ENCODE peak calls at places on chromosomes 3 and 15, in five cellular contexts. One of them, this sample, is unnamed. For H3K4me1 and H3K36me3, the result is how much of the 10 kb centered on the place peaks cover.

GRCh38 chr15:80556694-80557367 is 138.3 kb upstream of the ABHD17C start:
- DNase-seq in adipocyte: no peak
- DNase-seq in H1: no peak
- DNase-seq in neural progenitor cell: no peak
- DNase-seq in keratinocyte: no peak
- DNase-seq in this sample: no peak

GRCh38 chr15:62889734-62890505 is 152.6 kb upstream of the TPM1 start:
- DNase-seq in adipocyte: peak
- DNase-seq in H1: no peak
- DNase-seq in neural progenitor cell: no peak
- DNase-seq in keratinocyte: no peak
- DNase-seq in this sample: no peak

GRCh38 chr3:194879991-194880939 is 194.6 kb downstream of the FAM43A start:
- DNase-seq in adipocyte: peak
- DNase-seq in H1: no peak
- DNase-seq in neural progenitor cell: no peak
- DNase-seq in keratinocyte: no peak
- DNase-seq in this sample: no peak

GRCh38 chr3:122356402-122356801 is 26.6 kb downstream of the MIX23 start:
- DNase-seq in adipocyte: peak
- DNase-seq in H1: peak
- DNase-seq in neural progenitor cell: peak
- DNase-seq in keratinocyte: no peak
- DNase-seq in this sample: no peak

GRCh38 chr3:23592961-23593931 is 212.5 kb upstream of the UBE2E1 start:
- DNase-seq in adipocyte: no peak
- DNase-seq in H1: no peak
- DNase-seq in neural progenitor cell: no peak
- DNase-seq in keratinocyte: no peak
- DNase-seq in this sample: no peak

GRCh38 chr15:88834211-88834812 is 31.1 kb downstream of the ACAN start:
- DNase-seq in adipocyte: peak
- DNase-seq in H1: peak
- DNase-seq in neural progenitor cell: peak
- DNase-seq in keratinocyte: no peak
- DNase-seq in this sample: peak

GRCh38 chr3:32630266-32630665 is 54.7 kb upstream of the CNOT10 start:
- DNase-seq in adipocyte: peak
- DNase-seq in H1: no peak
- DNase-seq in neural progenitor cell: no peak
- DNase-seq in keratinocyte: no peak
- DNase-seq in this sample: no peak

GRCh38 chr3:43496740-43497375 is 125.0 kb downstream of the ANO10 start:
- DNase-seq in adipocyte: no peak
- DNase-seq in H1: no peak
- DNase-seq in neural progenitor cell: no peak
- DNase-seq in keratinocyte: no peak
- DNase-seq in this sample: no peak

GRCh38 chr3:157119369-157119951 is 40.5 kb downstream of the CCNL1 start:
- DNase-seq in adipocyte: no peak
- DNase-seq in H1: no peak
- DNase-seq in neural progenitor cell: no peak
- DNase-seq in keratinocyte: no peak
- DNase-seq in this sample: no peak

GRCh38 chr15:39654308-39654707 is 73.4 kb downstream of the THBS1 start:
- DNase-seq in adipocyte: no peak
- DNase-seq in H1: no peak
- DNase-seq in neural progenitor cell: no peak
- DNase-seq in keratinocyte: no peak
- DNase-seq in this sample: no peak

GRCh38 chr3:16460886-16461285 is 52.6 kb downstream of the RFTN1 start:
- DNase-seq in adipocyte: no peak
- DNase-seq in H1: no peak
- DNase-seq in neural progenitor cell: no peak
- DNase-seq in keratinocyte: no peak
- DNase-seq in this sample: no peak

GRCh38 chr3:63945558-63946096 is 33.4 kb upstream of the SCAANT1 start:
- DNase-seq in adipocyte: no peak
- DNase-seq in H1: no peak
- DNase-seq in neural progenitor cell: no peak
- DNase-seq in keratinocyte: no peak
- DNase-seq in this sample: no peak

GRCh38 chr3:57112206-57112605 is 51.7 kb downstream of the SPATA12 start:
- DNase-seq in adipocyte: no peak
- DNase-seq in H1: no peak
- DNase-seq in neural progenitor cell: peak
- DNase-seq in keratinocyte: no peak
- DNase-seq in this sample: no peak

GRCh38 chr3:141412087-141412935 is 44.0 kb downstream of the ZBTB38 start:
- DNase-seq in adipocyte: peak
- DNase-seq in H1: no peak
- DNase-seq in neural progenitor cell: peak
- DNase-seq in keratinocyte: no peak
- DNase-seq in this sample: no peak

GRCh38 chr3:15809313-15809712 is 11.5 kb upstream of the ANKRD28 start:
- DNase-seq in adipocyte: no peak
- DNase-seq in H1: no peak
- DNase-seq in neural progenitor cell: no peak
- DNase-seq in keratinocyte: no peak
- DNase-seq in this sample: no peak

GRCh38 chr3:126213376-126214044 is 33.1 kb upstream of the ALDH1L1 start:
- DNase-seq in adipocyte: no peak
- DNase-seq in H1: no peak
- DNase-seq in neural progenitor cell: peak
- DNase-seq in keratinocyte: no peak
- DNase-seq in this sample: no peak

GRCh38 chr15:44790215-44790614 is 53.9 kb downstream of the TRIM69 start:
- DNase-seq in adipocyte: no peak
- DNase-seq in H1: no peak
- DNase-seq in neural progenitor cell: no peak
- DNase-seq in keratinocyte: no peak
- DNase-seq in this sample: no peak

GRCh38 chr3:144221771-144222170 is 250.1 kb downstream of the DIPK2A start:
- DNase-seq in adipocyte: no peak
- DNase-seq in H1: no peak
- DNase-seq in neural progenitor cell: peak
- DNase-seq in keratinocyte: no peak
- DNase-seq in this sample: no peak

GRCh38 chr15:49036650-49037545 is 9.3 kb downstream of the SECISBP2L start:
- DNase-seq in adipocyte: peak
- DNase-seq in H1: no peak
- DNase-seq in neural progenitor cell: no peak
- DNase-seq in keratinocyte: no peak
- DNase-seq in this sample: no peak

GRCh38 chr3:156131241-156131640 is 10.9 kb downstream of the KCNAB1 start:
- DNase-seq in adipocyte: no peak
- DNase-seq in H1: no peak
- DNase-seq in neural progenitor cell: no peak
- DNase-seq in keratinocyte: no peak
- DNase-seq in this sample: no peak

GRCh38 chr3:15332405-15333098 is at the start of gene SH3BP5:
- DNase-seq in adipocyte: peak
- DNase-seq in H1: no peak
- DNase-seq in neural progenitor cell: peak
- DNase-seq in keratinocyte: no peak
- DNase-seq in this sample: peak

GRCh38 chr3:124397088-124397487 is 333.2 kb upstream of the UMPS start:
- DNase-seq in adipocyte: no peak
- DNase-seq in H1: no peak
- DNase-seq in neural progenitor cell: no peak
- DNase-seq in keratinocyte: no peak
- DNase-seq in this sample: no peak

GRCh38 chr3:123660900-123661299 is 76.0 kb upstream of the HACD2 start:
- DNase-seq in adipocyte: peak
- DNase-seq in H1: no peak
- DNase-seq in neural progenitor cell: no peak
- DNase-seq in keratinocyte: no peak
- DNase-seq in this sample: no peak

GRCh38 chr15:52005748-52006701 is 13.0 kb upstream of the MAPK6 start:
- DNase-seq in adipocyte: no peak
- DNase-seq in H1: no peak
- DNase-seq in neural progenitor cell: no peak
- DNase-seq in keratinocyte: no peak
- DNase-seq in this sample: no peak

GRCh38 chr15:80691575-80691974 is 3.5 kb upstream of the ABHD17C start:
- DNase-seq in adipocyte: no peak
- DNase-seq in H1: no peak
- DNase-seq in neural progenitor cell: no peak
- DNase-seq in keratinocyte: no peak
- DNase-seq in this sample: no peak

GRCh38 chr3:34260266-34260990 is 462.0 kb downstream of the PDCD6IP start:
- DNase-seq in adipocyte: peak
- DNase-seq in H1: no peak
- DNase-seq in neural progenitor cell: peak
- DNase-seq in keratinocyte: no peak
- DNase-seq in this sample: peak

GRCh38 chr15:48089664-48090063 is 31.1 kb upstream of the SLC24A5 start:
- DNase-seq in adipocyte: no peak
- DNase-seq in H1: no peak
- DNase-seq in neural progenitor cell: no peak
- DNase-seq in keratinocyte: no peak
- DNase-seq in this sample: no peak

GRCh38 chr3:126835472-126836219 is 131.6 kb downstream of the CHCHD6 start:
- DNase-seq in adipocyte: peak
- DNase-seq in H1: no peak
- DNase-seq in neural progenitor cell: no peak
- DNase-seq in keratinocyte: no peak
- DNase-seq in this sample: no peak

GRCh38 chr15:34850121-34850520 is 54.8 kb upstream of the ACTC1 start:
- DNase-seq in adipocyte: no peak
- DNase-seq in H1: no peak
- DNase-seq in neural progenitor cell: no peak
- DNase-seq in keratinocyte: no peak
- DNase-seq in this sample: no peak

GRCh38 chr15:69855172-69855562 is 242.6 kb downstream of the TLE3 start:
- DNase-seq in adipocyte: no peak
- DNase-seq in H1: no peak
- DNase-seq in neural progenitor cell: no peak
- DNase-seq in keratinocyte: no peak
- DNase-seq in this sample: no peak

GRCh38 chr15:58293622-58294550 is 137.9 kb upstream of the LIPC start:
- DNase-seq in adipocyte: no peak
- DNase-seq in H1: no peak
- DNase-seq in neural progenitor cell: no peak
- DNase-seq in keratinocyte: no peak
- DNase-seq in this sample: no peak
- H3K4me1 ChIP-seq in adipocyte: under half
- H3K4me1 ChIP-seq in H1: under half
- H3K4me1 ChIP-seq in neural progenitor cell: under half
- H3K4me1 ChIP-seq in keratinocyte: under half
- H3K4me1 ChIP-seq in this sample: under half

GRCh38 chr3:8512234-8512633 is 10.6 kb downstream of the LMCD1 start:
- DNase-seq in adipocyte: no peak
- DNase-seq in H1: no peak
- DNase-seq in neural progenitor cell: no peak
- DNase-seq in keratinocyte: no peak
- DNase-seq in this sample: no peak
- H3K36me3 ChIP-seq in adipocyte: half or more
- H3K36me3 ChIP-seq in H1: under half
- H3K36me3 ChIP-seq in neural progenitor cell: under half
- H3K36me3 ChIP-seq in keratinocyte: under half
- H3K36me3 ChIP-seq in this sample: half or more

GRCh38 chr3:42020681-42021307 is 58.9 kb upstream of the ULK4 start:
- DNase-seq in adipocyte: peak
- DNase-seq in H1: no peak
- DNase-seq in neural progenitor cell: no peak
- DNase-seq in keratinocyte: no peak
- DNase-seq in this sample: no peak
- H3K9ac ChIP-seq in adipocyte: peak
- H3K9ac ChIP-seq in H1: no peak
- H3K9ac ChIP-seq in neural progenitor cell: no peak
- H3K9ac ChIP-seq in keratinocyte: peak
- H3K9ac ChIP-seq in this sample: no peak

DNA sequence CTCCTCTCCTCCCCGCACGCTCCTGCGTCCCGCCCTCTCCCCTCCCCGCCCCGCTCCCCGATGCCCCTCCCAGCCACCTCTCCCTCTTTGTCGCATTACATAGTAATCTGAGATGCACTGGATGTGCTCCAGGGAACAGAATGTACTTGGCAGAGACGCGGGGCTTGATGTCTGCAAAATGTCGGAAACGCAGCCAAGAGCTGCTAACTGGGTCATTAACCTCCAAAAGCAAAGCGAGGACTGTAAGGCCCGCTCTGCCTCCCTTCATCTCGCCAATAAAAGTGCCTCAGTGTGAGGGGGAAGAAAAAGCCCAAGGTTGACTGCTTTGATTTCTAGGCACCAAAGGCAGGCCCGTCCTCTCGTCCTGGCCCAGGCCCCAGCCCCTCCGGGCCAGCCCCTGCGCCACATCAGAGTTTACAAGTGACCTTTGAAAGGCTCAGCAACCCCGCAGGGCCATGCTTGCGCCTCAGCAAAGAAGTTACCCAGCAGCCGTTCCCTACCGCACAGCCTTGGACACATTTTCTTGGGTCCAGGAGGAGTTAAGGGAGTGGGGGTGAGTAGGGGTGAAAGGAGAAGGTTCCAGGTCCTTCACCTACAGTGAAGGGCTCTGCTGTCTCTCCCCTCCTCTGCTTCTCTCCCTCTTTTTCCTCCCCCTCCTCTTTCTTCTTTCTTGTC is 223.7 kb upstream of the TPRG1 start:
- DNase-seq in adipocyte: peak
- DNase-seq in H1: peak
- DNase-seq in neural progenitor cell: peak
- DNase-seq in keratinocyte: peak
- DNase-seq in this sample: peak
- H3K4me1 ChIP-seq in adipocyte: half or more
- H3K4me1 ChIP-seq in H1: under half
- H3K4me1 ChIP-seq in neural progenitor cell: under half
- H3K4me1 ChIP-seq in keratinocyte: under half
- H3K4me1 ChIP-seq in this sample: under half

GRCh38 chr3:46921871-46922271 is 44.4 kb downstream of the PTH1R start:
- DNase-seq in adipocyte: no peak
- DNase-seq in H1: no peak
- DNase-seq in neural progenitor cell: no peak
- DNase-seq in keratinocyte: no peak
- DNase-seq in this sample: no peak
- H3K36me3 ChIP-seq in adipocyte: half or more
- H3K36me3 ChIP-seq in H1: under half
- H3K36me3 ChIP-seq in neural progenitor cell: under half
- H3K36me3 ChIP-seq in keratinocyte: half or more
- H3K36me3 ChIP-seq in this sample: half or more